ENCODE peak calls at places on chromosome 14, in four cellular contexts. Q, P, O and A are unnamed samples.

GRCh38 chr14:33408291-33408690 is 469.6 kb downstream of the NPAS3 start:
- DNase-seq in Q (no peak), P (no peak), O (no peak), A (no peak)

GRCh38 chr14:86196476-86196875 is 666.5 kb downstream of the FLRT2 start:
- DNase-seq in Q (no peak), P (no peak), O (no peak), A (no peak)

GRCh38 chr14:72401632-72402428 is 469.6 kb downstream of the RGS6 start:
- DNase-seq in Q (no peak), P (no peak), O (no peak), A (no peak)

GRCh38 chr14:37027188-37027824 is 145.1 kb downstream of the SLC25A21 start:
- DNase-seq in Q (no peak), P (no peak), O (no peak), A (no peak)

GRCh38 chr14:99361596-99362220 is 89.7 kb upstream of the BCL11B start:
- DNase-seq in Q (no peak), P (no peak), O (no peak), A (no peak)

GRCh38 chr14:103055693-103056092 is 1.7 kb downstream of the CDC42BPB start:
- DNase-seq in Q (no peak), P (no peak), O (no peak), A (no peak)

GRCh38 chr14:104106471-104106991 is 21.0 kb downstream of the ASPG start:
- DNase-seq in Q (no peak), P (no peak), O (peak), A (no peak)

GRCh38 chr14:87017335-87017734 is 975.6 kb downstream of the GALC start:
- DNase-seq in Q (no peak), P (no peak), O (no peak), A (no peak)

GRCh38 chr14:68580096-68580640 is 212.7 kb downstream of the ZFP36L1 start:
- DNase-seq in Q (no peak), P (no peak), O (no peak), A (no peak)

GRCh38 chr14:38578278-38578681 is 322.4 kb upstream of the CLEC14A start:
- DNase-seq in Q (no peak), P (no peak), O (no peak), A (no peak)

GRCh38 chr14:104224516-104225281 is 86.3 kb downstream of the KIF26A start:
- DNase-seq in Q (peak), P (no peak), O (peak), A (no peak)

GRCh38 chr14:48944802-48945201 is 641.4 kb downstream of the RPS29 start:
- DNase-seq in Q (no peak), P (no peak), O (no peak), A (no peak)

GRCh38 chr14:57058319-57058718 is 210.4 kb downstream of the EXOC5 start:
- DNase-seq in Q (no peak), P (no peak), O (no peak), A (no peak)

GRCh38 chr14:77133718-77134338 is 7.8 kb downstream of the ZDHHC22 start:
- DNase-seq in Q (peak), P (peak), O (peak), A (no peak)

GRCh38 chr14:54798465-54799124 is 104.0 kb downstream of the GCH1 start:
- DNase-seq in Q (no peak), P (no peak), O (no peak), A (no peak)

GRCh38 chr14:81550001-81550642 is 16.5 kb upstream of the SEL1L start:
- DNase-seq in Q (no peak), P (no peak), O (no peak), A (peak)

DNA sequence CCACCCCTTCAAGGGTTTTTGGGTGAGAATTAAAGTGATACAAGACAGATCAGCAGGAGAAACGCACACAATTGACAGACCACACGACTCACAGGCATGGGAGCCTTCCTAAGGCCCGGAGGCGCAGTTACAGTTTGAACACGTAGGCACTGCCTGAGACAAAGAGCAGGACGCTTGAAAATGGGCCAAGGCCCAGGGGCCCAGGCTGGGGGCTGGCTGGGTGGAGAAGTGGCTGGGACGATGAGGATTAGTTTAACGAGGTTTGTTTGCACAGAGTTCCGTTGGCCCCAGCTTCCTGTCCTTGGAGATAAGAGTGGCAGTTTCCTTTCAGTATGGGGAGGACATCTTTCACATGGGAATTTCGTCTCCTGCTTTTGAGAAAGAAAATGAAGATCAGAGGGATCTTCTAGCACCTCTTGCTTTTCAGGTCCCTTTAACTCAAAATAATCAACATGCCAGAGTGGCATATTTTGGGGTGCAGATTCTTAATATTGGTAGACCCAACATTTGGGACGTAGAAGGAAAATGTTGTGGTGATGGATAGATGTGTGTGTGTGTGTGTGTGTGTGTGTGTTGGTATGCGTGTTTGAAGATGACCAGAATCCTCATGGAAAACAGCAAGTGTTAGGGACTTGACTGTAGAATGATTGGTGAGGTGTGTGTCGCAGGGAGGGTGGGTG is 44.6 kb downstream of the DLK1 start:
- DNase-seq in Q (no peak), P (peak), O (no peak), A (no peak)
- TF ChIP-seq EP300 in Q (no peak), P (peak), O (no peak), A (no peak)

DNA sequence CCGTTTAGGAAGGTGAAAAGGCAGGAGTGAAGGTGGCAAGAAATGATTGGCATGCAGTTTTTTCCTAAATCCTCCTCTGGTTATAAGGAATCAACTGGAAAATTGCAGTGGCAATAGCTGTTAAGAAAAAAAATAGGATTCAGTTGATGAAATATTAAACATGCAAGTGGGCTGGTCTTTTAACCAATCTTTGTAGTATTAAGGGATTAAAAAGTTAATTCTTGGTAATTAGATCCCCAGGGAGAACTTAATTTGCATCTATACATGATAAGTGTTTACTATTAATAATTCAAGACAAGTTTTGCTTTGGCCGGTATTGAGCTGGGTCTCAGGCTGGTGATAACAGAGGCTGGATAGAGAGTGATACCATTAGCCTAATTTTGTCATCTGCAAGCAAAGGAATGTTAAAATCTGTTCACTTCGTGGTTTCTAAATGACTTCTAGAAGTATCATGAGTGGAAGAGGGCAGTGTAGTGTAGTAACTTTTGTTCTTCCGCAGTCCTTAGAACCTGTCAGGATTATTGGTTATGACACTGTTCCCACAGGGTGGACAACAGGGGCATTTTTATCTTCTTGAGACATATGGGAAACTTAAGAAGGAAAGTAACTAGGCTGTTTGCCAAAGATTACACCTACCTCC is 118.5 kb downstream of the PRKCH start:
- DNase-seq in Q (no peak), P (no peak), O (no peak), A (no peak)
- TF ChIP-seq EP300 in Q (no peak), P (no peak), O (no peak), A (no peak)

GRCh38 chr14:40269436-40269835 is 837.2 kb upstream of the FBXO33 start:
- DNase-seq in Q (no peak), P (no peak), O (no peak), A (no peak)
- TF ChIP-seq EP300 in Q (no peak), P (no peak), O (no peak), A (no peak)

GRCh38 chr14:21476925-21477681 is at the start of the genes RAB2B and TOX4:
- DNase-seq in Q (peak), P (peak), O (peak), A (peak)
- TF ChIP-seq EP300 in Q (peak), P (peak), O (no peak), A (peak)

GRCh38 chr14:67239582-67239981 is 1.7 kb upstream of the PALS1 start:
- DNase-seq in Q (no peak), P (no peak), O (no peak), A (no peak)

GRCh38 chr14:67245104-67245503 is 3.9 kb downstream of the PALS1 start:
- DNase-seq in Q (no peak), P (no peak), O (no peak), A (no peak)

GRCh38 chr14:67240978-67241415 is 238 bp upstream of the PALS1 start:
- DNase-seq in Q (peak), P (peak), O (peak), A (peak)

GRCh38 chr14:67240168-67240932 is 885 bp upstream of the PALS1 start:
- DNase-seq in Q (peak), P (peak), O (peak), A (no peak)

GRCh38 chr14:67241416-67242362 is at the start of gene PALS1:
- DNase-seq in Q (peak), P (peak), O (peak), A (peak)
- TF ChIP-seq EP300 in Q (no peak), P (no peak), O (no peak), A (no peak)

DNA sequence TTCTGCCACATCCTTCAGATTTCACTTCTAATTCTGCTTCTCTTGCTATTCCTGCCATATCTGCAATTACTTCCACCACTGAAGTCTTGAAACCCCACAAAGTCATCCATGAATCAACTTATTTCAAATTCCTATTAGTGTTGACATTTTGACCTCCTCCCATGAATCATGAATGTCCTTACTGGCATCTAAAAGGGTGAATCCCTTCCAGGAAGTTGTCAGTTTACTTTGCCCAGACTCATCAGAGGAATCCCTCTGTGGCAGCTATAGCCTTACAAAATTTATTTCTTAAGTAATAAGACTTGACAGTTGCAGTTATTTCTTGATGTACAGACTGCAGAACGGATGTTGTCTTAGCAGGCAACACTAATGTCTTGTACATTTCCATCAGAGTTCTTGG is 162.9 kb downstream of the PCNX1 start:
- DNase-seq in Q (peak), P (no peak), O (no peak), A (no peak)
- TF ChIP-seq EP300 in Q (no peak), P (no peak), O (no peak), A (no peak)